ENCODE peak calls at places on chromosome 15, in five cellular contexts. C is Panc1, B is mesendoderm, L is fibroblast of villous mesenchyme, W is neuronal stem cell. J is an unnamed sample.

GRCh38 chr15:42858540-42858939 is 62.0 kb downstream of the TTBK2 start:
- DNase-seq in L (no peak), W (no peak), C (no peak), B (no peak), J (no peak)

GRCh38 chr15:58471341-58471740 is 39.5 kb downstream of the LIPC start:
- DNase-seq in W (no peak), C (no peak), B (peak; percentile 93), L (no peak), J (no peak)

GRCh38 chr15:50077655-50078054 is 41.4 kb downstream of the ATP8B4 start:
- DNase-seq in B (no peak), W (no peak), L (no peak), C (no peak), J (no peak)

GRCh38 chr15:85318048-85318731 is 62.2 kb upstream of the AKAP13 start:
- DNase-seq in W (no peak), L (peak; percentile 99), C (no peak), B (no peak), J (peak; percentile 76)

GRCh38 chr15:75455424-75455981 is 4.0 kb upstream of the SIN3A start:
- DNase-seq in L (peak; percentile 73), W (peak; percentile 80), C (peak; percentile 36), B (peak; percentile 87), J (peak; percentile 97)

GRCh38 chr15:91311986-91312385 is 211.9 kb downstream of the SV2B start:
- DNase-seq in W (no peak), B (no peak), L (no peak), C (no peak), J (no peak)

GRCh38 chr15:40256642-40257235 is 17.9 kb downstream of the PAK6 start:
- DNase-seq in B (peak; percentile 66), W (no peak), C (no peak), L (no peak), J (no peak)

GRCh38 chr15:56886450-56886856 is 32.0 kb upstream of the TCF12 start:
- DNase-seq in L (no peak), W (no peak), C (no peak), B (no peak), J (no peak)

GRCh38 chr15:100712226-100712625 is 109.8 kb downstream of the ASB7 start:
- DNase-seq in B (no peak), W (no peak), C (no peak), L (peak; percentile 76), J (peak; percentile 43)

GRCh38 chr15:75697523-75698398 is 14.9 kb downstream of the CSPG4 start:
- DNase-seq in L (no peak), W (no peak), B (no peak), C (no peak), J (no peak)

GRCh38 chr15:83064859-83065258 is 2.2 kb downstream of the BTBD1 start:
- DNase-seq in C (no peak), W (no peak), L (peak; percentile 30), B (no peak), J (peak; percentile 23)

GRCh38 chr15:83065431-83065830 is 1.6 kb downstream of the BTBD1 start:
- DNase-seq in B (no peak), L (peak; percentile 17), W (no peak), C (no peak), J (peak; percentile 20)

GRCh38 chr15:83062768-83063180 is 4.3 kb downstream of the BTBD1 start:
- DNase-seq in C (no peak), L (no peak), W (no peak), B (no peak), J (no peak)

GRCh38 chr15:83061680-83062079 is 5.4 kb downstream of the BTBD1 start:
- DNase-seq in B (no peak), W (no peak), C (no peak), L (peak; percentile 77), J (peak; percentile 53)

DNA sequence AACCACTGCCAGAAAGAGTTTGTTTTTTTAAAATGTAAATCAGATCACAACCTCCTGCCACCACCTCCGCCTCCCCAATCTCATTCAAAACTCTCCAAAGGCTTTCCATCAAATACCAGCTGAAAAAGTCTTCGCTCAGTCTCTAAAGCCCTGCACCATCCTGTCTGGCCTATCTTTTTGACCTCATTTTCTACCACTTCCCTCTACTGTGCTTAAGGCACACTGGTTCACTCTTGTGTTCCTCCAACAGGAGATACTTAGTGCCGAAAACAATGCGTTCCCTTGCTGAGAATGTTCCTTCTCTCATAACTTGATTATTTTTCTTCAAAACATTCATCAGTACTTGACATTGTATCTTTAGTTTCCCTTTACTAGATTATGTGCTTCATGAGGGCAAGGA is 3.5 kb downstream of the BTBD1 start:
- DNase-seq in C (no peak), W (no peak), L (no peak), B (no peak), J (no peak)
- H3K4me3 ChIP-seq in C (no peak overlapping the region), W (no peak overlapping the region), L (no peak overlapping the region), B (no peak overlapping the region), J (peak overlapping the region; percentile 94)

GRCh38 chr15:70451861-70452653 is 311.3 kb downstream of the UACA start:
- DNase-seq in L (no peak), B (peak; percentile 19), C (no peak), W (no peak), J (no peak)
- H3K4me3 ChIP-seq in L (no peak overlapping the region), B (no peak overlapping the region), C (no peak overlapping the region), W (no peak overlapping the region), J (no peak overlapping the region)

DNA sequence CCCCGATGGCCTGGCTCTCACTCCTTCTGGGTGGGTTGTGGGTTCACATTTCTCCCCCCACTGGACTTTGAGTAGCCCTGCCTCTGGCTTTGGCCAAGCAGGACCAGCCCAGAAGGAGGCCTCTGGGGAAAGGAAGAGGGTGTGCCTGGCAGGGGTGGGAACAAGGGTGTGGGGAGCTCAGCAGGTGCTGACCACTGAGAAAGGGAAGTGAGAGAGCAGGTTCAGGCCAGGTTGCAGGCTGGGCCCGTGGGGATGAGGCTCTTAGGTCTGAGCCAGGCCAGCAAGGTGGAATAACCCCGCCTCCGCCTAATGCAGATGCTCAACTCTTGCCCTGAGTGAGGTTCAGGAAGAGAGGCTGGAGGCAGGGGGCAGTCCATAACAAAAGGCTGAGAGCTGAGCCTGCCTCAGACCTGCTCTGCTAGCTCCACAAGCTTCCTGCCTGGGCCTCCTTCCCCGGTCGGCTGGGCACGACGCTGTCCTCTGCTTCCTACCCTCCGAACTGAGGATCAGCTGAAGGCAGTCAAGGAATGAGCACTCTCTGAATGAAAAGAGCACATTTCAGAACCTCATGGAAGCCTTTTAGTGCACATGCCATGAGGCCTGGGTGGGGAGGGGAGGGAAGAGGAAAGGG is 82.7 kb downstream of the TLE3 start:
- DNase-seq in L (no peak), C (no peak), B (peak; percentile 85), W (no peak), J (no peak)
- H3K4me3 ChIP-seq in L (no peak overlapping the region), C (no peak overlapping the region), B (no peak overlapping the region), W (no peak overlapping the region), J (no peak overlapping the region)

DNA sequence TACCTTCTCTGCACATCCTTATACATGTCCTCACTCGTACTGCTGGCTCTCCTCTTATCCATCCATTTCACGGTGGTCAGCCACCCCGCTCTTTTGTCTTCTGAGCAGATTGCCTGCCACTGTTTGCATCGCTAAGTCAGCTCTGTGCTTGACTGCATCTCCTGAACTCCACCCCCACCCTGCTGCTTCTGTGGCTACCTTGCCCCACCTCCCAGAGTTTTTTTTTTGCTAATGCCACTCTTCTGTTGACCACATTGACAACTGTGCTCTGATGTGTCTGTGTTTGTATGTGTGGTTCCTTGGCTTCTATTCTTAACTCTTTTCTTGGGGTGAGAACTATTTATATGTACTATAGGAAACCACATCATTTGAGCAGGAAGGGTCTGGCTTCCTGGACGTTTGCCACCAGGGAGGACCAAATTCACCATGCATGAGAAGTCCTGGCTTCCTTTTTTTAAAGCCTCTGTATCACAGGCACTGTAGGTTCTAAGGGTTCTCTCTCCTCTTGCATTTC is 12.8 kb upstream of the MTMR10 start:
- DNase-seq in B (peak; percentile 34), C (no peak), L (no peak), W (no peak), J (no peak)
- H3K4me3 ChIP-seq in B (no peak overlapping the region), C (no peak overlapping the region), L (no peak overlapping the region), W (no peak overlapping the region), J (no peak overlapping the region)

DNA sequence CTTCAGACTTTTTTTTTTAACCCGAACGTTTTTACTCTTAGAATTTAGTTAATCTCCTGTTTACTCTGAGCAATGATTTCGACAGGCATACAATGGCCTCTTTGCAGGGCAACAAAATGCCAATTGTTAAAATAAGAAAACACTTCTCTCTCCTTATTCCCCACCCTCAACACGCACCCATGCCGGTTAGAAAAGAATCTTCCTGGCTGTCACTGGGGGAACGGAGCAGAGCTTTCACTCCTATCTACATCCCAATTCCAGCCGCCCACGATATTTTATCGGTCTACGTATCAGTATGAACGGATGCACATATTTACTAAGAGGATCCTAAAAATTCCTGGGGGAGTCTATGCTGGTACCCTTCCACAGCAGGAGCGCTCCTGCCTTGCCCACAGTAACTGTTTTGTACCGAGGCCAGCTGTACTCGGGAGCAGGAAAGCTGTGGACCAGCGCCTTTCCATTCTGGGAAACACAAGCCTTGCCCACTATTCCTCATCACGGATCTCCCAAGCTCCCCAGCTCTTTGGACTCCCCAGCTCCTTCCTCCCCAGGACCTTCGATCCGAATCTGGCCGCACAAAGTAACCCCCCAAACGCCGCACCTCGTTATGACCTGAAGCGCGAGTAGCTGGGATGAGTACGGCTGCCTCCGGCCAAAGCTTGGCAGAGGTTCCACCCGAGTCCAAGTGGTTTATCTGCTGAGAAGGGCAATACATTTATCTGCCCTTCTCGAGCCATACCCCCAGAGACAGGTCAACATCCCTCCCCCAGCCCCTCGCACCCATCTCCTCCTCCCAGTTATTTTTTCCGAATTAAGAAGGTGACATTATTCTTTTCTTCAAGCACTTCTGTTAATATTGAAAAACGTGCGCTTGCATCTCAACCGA is 2.2 kb upstream of the FOXB1 start:
- DNase-seq in C (no peak), W (peak; percentile 27), L (no peak), B (no peak), J (no peak)
- H3K4me3 ChIP-seq in C (peak overlapping the region; percentile 23), W (peak overlapping the region; percentile 26), L (no peak overlapping the region), B (no peak overlapping the region), J (no peak overlapping the region)

GRCh38 chr15:31457161-31457560 is 130.5 kb downstream of the KLF13 start:
- DNase-seq in L (no peak), W (no peak), B (no peak), C (no peak), J (peak; percentile 40)

GRCh38 chr15:31456329-31457060 is 129.9 kb downstream of the KLF13 start:
- DNase-seq in C (no peak), L (no peak), B (no peak), W (no peak), J (no peak)

GRCh38 chr15:31457631-31458526 is 131.2 kb downstream of the KLF13 start:
- DNase-seq in B (no peak), C (no peak), W (no peak), L (peak; percentile 92), J (peak; percentile 81)

GRCh38 chr15:31459011-31459748 is 132.5 kb downstream of the KLF13 start:
- DNase-seq in L (peak; percentile 74), B (no peak), W (no peak), C (no peak), J (no peak)

DNA sequence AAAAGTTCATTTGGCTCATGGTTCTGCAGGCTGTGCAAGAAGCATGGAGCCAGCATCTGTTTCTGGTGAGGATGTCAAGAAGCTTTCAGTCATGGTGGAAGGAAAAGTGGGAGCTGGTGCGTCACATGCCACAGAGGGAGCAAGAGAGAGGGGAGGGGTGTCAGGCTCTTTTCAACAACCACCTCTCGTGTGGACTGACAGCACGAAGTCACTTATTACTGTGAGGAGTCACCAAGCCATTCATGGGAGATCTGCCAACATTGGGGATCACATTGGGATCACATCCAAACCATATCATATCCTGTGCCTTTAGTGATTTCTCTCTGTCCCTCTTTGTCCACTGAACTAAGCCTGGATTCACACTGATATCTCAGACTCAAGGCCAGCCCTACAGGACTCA is 132.0 kb downstream of the KLF13 start:
- DNase-seq in L (no peak), B (no peak), C (no peak), W (no peak), J (no peak)
- H3K4me3 ChIP-seq in L (no peak overlapping the region), B (no peak overlapping the region), C (no peak overlapping the region), W (no peak overlapping the region), J (no peak overlapping the region)

J was measured in adipocyte.